ENCODE peak calls at places on chromosome 1, in eight cellular contexts. One of them, this sample, is unnamed.

GRCh38 chr1:31445951-31446350 is 32.9 kb downstream of the SERINC2 start:
- DNase-seq in fibroblast of lung: no peak
- DNase-seq in MV-4-11: peak
- DNase-seq in GM10248: no peak
- DNase-seq in GM03348: no peak
- DNase-seq in kidney epithelial cell: no peak
- DNase-seq in iris pigment epithelial cell: no peak
- DNase-seq in AG08395: no peak
- DNase-seq in this sample: no peak

GRCh38 chr1:220363196-220363831 is 91.1 kb upstream of the RAB3GAP2 start:
- DNase-seq in fibroblast of lung: peak
- DNase-seq in MV-4-11: no peak
- DNase-seq in GM10248: no peak
- DNase-seq in GM03348: peak
- DNase-seq in kidney epithelial cell: no peak
- DNase-seq in iris pigment epithelial cell: peak
- DNase-seq in AG08395: peak
- DNase-seq in this sample: no peak

GRCh38 chr1:23718482-23718881 is 24.8 kb upstream of the ELOA start:
- DNase-seq in fibroblast of lung: peak
- DNase-seq in MV-4-11: no peak
- DNase-seq in GM10248: no peak
- DNase-seq in GM03348: peak
- DNase-seq in kidney epithelial cell: no peak
- DNase-seq in iris pigment epithelial cell: peak
- DNase-seq in AG08395: peak
- DNase-seq in this sample: no peak

GRCh38 chr1:78229344-78229743 is 183.6 kb downstream of the GIPC2 start:
- DNase-seq in fibroblast of lung: peak
- DNase-seq in MV-4-11: no peak
- DNase-seq in GM10248: no peak
- DNase-seq in GM03348: peak
- DNase-seq in kidney epithelial cell: no peak
- DNase-seq in iris pigment epithelial cell: peak
- DNase-seq in AG08395: peak
- DNase-seq in this sample: peak

GRCh38 chr1:45824607-45825006 is 21.2 kb downstream of the MAST2 start:
- DNase-seq in fibroblast of lung: no peak
- DNase-seq in MV-4-11: no peak
- DNase-seq in GM10248: no peak
- DNase-seq in GM03348: no peak
- DNase-seq in kidney epithelial cell: no peak
- DNase-seq in iris pigment epithelial cell: no peak
- DNase-seq in AG08395: no peak
- DNase-seq in this sample: no peak

GRCh38 chr1:67853704-67854103 is 20.4 kb upstream of the GNG12 start:
- DNase-seq in fibroblast of lung: peak
- DNase-seq in MV-4-11: peak
- DNase-seq in GM10248: peak
- DNase-seq in GM03348: peak
- DNase-seq in kidney epithelial cell: peak
- DNase-seq in iris pigment epithelial cell: peak
- DNase-seq in AG08395: peak
- DNase-seq in this sample: no peak

GRCh38 chr1:156943756-156944155 is 23.3 kb downstream of the LRRC71 start:
- DNase-seq in fibroblast of lung: no peak
- DNase-seq in MV-4-11: no peak
- DNase-seq in GM10248: no peak
- DNase-seq in GM03348: no peak
- DNase-seq in kidney epithelial cell: no peak
- DNase-seq in iris pigment epithelial cell: no peak
- DNase-seq in AG08395: no peak
- DNase-seq in this sample: no peak

GRCh38 chr1:217977943-217978342 is 307.1 kb upstream of the RRP15 start:
- DNase-seq in fibroblast of lung: no peak
- DNase-seq in MV-4-11: no peak
- DNase-seq in GM10248: no peak
- DNase-seq in GM03348: no peak
- DNase-seq in kidney epithelial cell: no peak
- DNase-seq in iris pigment epithelial cell: no peak
- DNase-seq in AG08395: no peak
- DNase-seq in this sample: no peak

GRCh38 chr1:72371259-72372035 is 89.1 kb upstream of the NEGR1 start:
- DNase-seq in fibroblast of lung: peak
- DNase-seq in MV-4-11: no peak
- DNase-seq in GM10248: no peak
- DNase-seq in GM03348: no peak
- DNase-seq in kidney epithelial cell: no peak
- DNase-seq in iris pigment epithelial cell: no peak
- DNase-seq in AG08395: no peak
- DNase-seq in this sample: no peak

GRCh38 chr1:93255222-93256079 is 74.9 kb downstream of the CCDC18 start:
- DNase-seq in fibroblast of lung: peak
- DNase-seq in MV-4-11: no peak
- DNase-seq in GM10248: no peak
- DNase-seq in GM03348: peak
- DNase-seq in kidney epithelial cell: no peak
- DNase-seq in iris pigment epithelial cell: peak
- DNase-seq in AG08395: peak
- DNase-seq in this sample: peak

GRCh38 chr1:190479537-190479936 is 1.9 kb upstream of the BRINP3 start:
- DNase-seq in fibroblast of lung: no peak
- DNase-seq in MV-4-11: no peak
- DNase-seq in GM10248: no peak
- DNase-seq in GM03348: no peak
- DNase-seq in kidney epithelial cell: no peak
- DNase-seq in iris pigment epithelial cell: no peak
- DNase-seq in AG08395: no peak
- DNase-seq in this sample: no peak

GRCh38 chr1:162023547-162024501 is at the start of gene OLFML2B:
- DNase-seq in fibroblast of lung: peak
- DNase-seq in MV-4-11: peak
- DNase-seq in GM10248: peak
- DNase-seq in GM03348: peak
- DNase-seq in kidney epithelial cell: peak
- DNase-seq in iris pigment epithelial cell: peak
- DNase-seq in AG08395: peak
- DNase-seq in this sample: peak

GRCh38 chr1:172480421-172480820 is 36.6 kb upstream of the PIGC start:
- DNase-seq in fibroblast of lung: no peak
- DNase-seq in MV-4-11: no peak
- DNase-seq in GM10248: no peak
- DNase-seq in GM03348: no peak
- DNase-seq in kidney epithelial cell: no peak
- DNase-seq in iris pigment epithelial cell: no peak
- DNase-seq in AG08395: no peak
- DNase-seq in this sample: no peak

GRCh38 chr1:175742790-175743459 is 470 bp downstream of the TNR start:
- DNase-seq in fibroblast of lung: peak
- DNase-seq in MV-4-11: peak
- DNase-seq in GM10248: no peak
- DNase-seq in GM03348: peak
- DNase-seq in kidney epithelial cell: peak
- DNase-seq in iris pigment epithelial cell: peak
- DNase-seq in AG08395: peak
- DNase-seq in this sample: peak